ENCODE peak calls at places on chromosomes 16 and 17, in four cellular contexts. X is neural progenitor cell; J is Panc1; R is CD8-positive, alpha-beta memory T cell. G is an unnamed sample.
A peak's percentile ranks its signal among the peaks of the same experiment; 100 is the strongest.

GRCh38 chr17:38996660-38997337 is 29.6 kb upstream of the FBXO47 start:
- DNase-seq in J (no peak), X (no peak), R (no peak), G (no peak)

GRCh38 chr17:46264456-46265198 is 30.3 kb upstream of the LRRC37A start:
- DNase-seq in X (no peak), J (peak; percentile 61), R (no peak), G (no peak)

GRCh38 chr16:83899272-83899897 is 470 bp downstream of the MLYCD start:
- DNase-seq in R (peak; percentile 17), J (no peak), X (peak; percentile 82), G (no peak)

GRCh38 chr17:61786088-61786487 is 77.2 kb downstream of the BRIP1 start:
- DNase-seq in J (no peak), X (no peak), R (no peak), G (no peak)

GRCh38 chr17:43366809-43367587 is 31.8 kb upstream of the ARL4D start:
- DNase-seq in X (no peak), J (no peak), R (no peak), G (no peak)

GRCh38 chr16:66508261-66508913 is 41.5 kb downstream of the TK2 start:
- DNase-seq in R (no peak), X (no peak), J (no peak), G (no peak)

GRCh38 chr16:30183236-30183960 is at the start of gene CORO1A:
- DNase-seq in R (peak; percentile 75), J (peak; percentile 7), X (peak; percentile 92), G (peak; percentile 24)

GRCh38 chr17:6061290-6061689 is 8.9 kb upstream of the WSCD1 start:
- DNase-seq in R (no peak), X (no peak), J (peak; percentile 24), G (no peak)

GRCh38 chr16:12228607-12229499 is 252.3 kb downstream of the SNX29 start:
- DNase-seq in R (no peak), X (peak; percentile 74), J (peak; percentile 25), G (no peak)

GRCh38 chr16:30351586-30352419 is 3.3 kb downstream of the CD2BP2 start:
- DNase-seq in J (no peak), R (no peak), X (no peak), G (no peak)

GRCh38 chr17:68759343-68760140 is 158.4 kb upstream of the FAM20A start:
- DNase-seq in X (peak; percentile 90), R (no peak), J (peak; percentile 58), G (peak; percentile 80)

GRCh38 chr17:41500131-41500911 is 5.1 kb downstream of the KRT13 start:
- DNase-seq in R (no peak), J (no peak), X (no peak), G (no peak)

GRCh38 chr16:25635449-25635848 is 56.3 kb upstream of the HS3ST4 start:
- DNase-seq in J (no peak), R (no peak), X (no peak), G (no peak)

GRCh38 chr17:69406906-69407305 is 7.6 kb upstream of the MAP2K6 start:
- DNase-seq in J (no peak), R (no peak), X (no peak), G (no peak)

GRCh38 chr17:61400058-61400785 is 579 bp downstream of the TBX2 start:
- DNase-seq in R (no peak), J (no peak), X (peak; percentile 71), G (no peak)

GRCh38 chr16:79451196-79451816 is 149.2 kb downstream of the MAF start:
- DNase-seq in J (no peak), R (no peak), X (no peak), G (peak; percentile 28)

GRCh38 chr16:9122342-9122741 is 30.9 kb downstream of the HAPSTR1 start:
- DNase-seq in R (no peak), X (no peak), J (no peak), G (no peak)
- H3K27ac ChIP-seq in R (no peak overlapping the region), X (no peak overlapping the region), J (no peak overlapping the region), G (peak overlapping the region; percentile 19)

DNA sequence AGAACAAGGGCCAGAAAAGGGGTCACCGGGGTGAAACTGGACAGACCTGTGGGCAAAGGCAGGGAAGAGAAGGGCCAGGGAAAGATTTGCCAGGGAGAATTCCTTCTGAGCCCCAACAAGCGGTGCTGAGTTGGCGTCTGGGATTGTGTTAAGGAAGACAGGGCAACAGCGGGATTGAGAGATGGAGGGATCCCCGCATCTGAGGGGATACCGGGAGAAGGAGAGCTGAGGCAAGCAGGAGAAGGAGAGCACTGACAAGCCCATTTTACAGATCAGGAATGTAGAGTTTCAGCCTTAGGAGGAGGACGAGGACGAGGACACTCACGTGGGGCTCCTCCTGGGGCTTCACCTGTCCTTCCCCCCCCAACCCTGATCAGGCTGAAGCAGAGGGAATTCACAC is 998 bp upstream of the ABCC3 start:
- DNase-seq in R (no peak), J (no peak), X (no peak), G (no peak)
- H3K27ac ChIP-seq in R (no peak overlapping the region), J (peak overlapping the region; percentile 100), X (no peak overlapping the region), G (no peak overlapping the region)

GRCh38 chr17:8563981-8564602 is 66.4 kb downstream of the MYH10 start:
- DNase-seq in R (no peak), X (no peak), J (no peak), G (peak; percentile 51)
- H3K27ac ChIP-seq in R (no peak overlapping the region), X (peak overlapping the region; percentile 29), J (no peak overlapping the region), G (peak overlapping the region; percentile 93)

DNA sequence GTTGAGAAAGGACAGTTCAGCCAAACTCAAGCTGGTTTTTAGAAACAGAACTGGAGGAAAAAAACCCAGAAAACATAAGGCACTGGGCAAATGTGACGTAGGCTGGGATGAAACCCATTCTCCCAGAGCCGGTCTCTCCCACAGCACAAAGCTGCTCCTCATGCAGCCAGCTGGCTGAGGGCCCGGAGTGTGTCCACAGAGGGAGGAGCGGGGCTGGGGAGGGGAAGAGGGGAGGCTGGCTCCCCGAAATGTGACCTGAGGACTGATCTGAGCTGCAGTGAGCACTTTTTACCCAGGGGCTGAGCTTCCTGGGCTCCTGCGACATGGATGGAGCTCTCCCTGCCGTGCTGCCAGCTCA is 20.8 kb downstream of the FOXF1 start:
- DNase-seq in X (no peak), R (no peak), J (no peak), G (no peak)
- H3K27ac ChIP-seq in X (no peak overlapping the region), R (no peak overlapping the region), J (no peak overlapping the region), G (no peak overlapping the region)

GRCh38 chr16:27341549-27341948 is 27.8 kb downstream of the IL4R start:
- DNase-seq in R (no peak), X (no peak), J (no peak), G (no peak)

GRCh38 chr16:27341971-27342370 is 28.2 kb downstream of the IL4R start:
- DNase-seq in X (no peak), R (no peak), J (no peak), G (no peak)

GRCh38 chr16:27337024-27337423 is 23.2 kb downstream of the IL4R start:
- DNase-seq in J (no peak), R (no peak), X (no peak), G (no peak)

GRCh38 chr16:27340654-27341053 is 26.9 kb downstream of the IL4R start:
- DNase-seq in X (no peak), R (no peak), J (no peak), G (no peak)

GRCh38 chr16:27339180-27339579 is 25.4 kb downstream of the IL4R start:
- DNase-seq in X (no peak), J (no peak), R (no peak), G (no peak)
- H3K27ac ChIP-seq in X (no peak overlapping the region), J (no peak overlapping the region), R (no peak overlapping the region), G (no peak overlapping the region)

GRCh38 chr17:81148986-81149533 is 16.2 kb upstream of the PVALEF start:
- DNase-seq in X (no peak), R (no peak), J (no peak), G (no peak)

GRCh38 chr17:81148571-81148970 is 16.7 kb upstream of the PVALEF start:
- DNase-seq in J (no peak), R (no peak), X (no peak), G (no peak)

GRCh38 chr17:81144423-81144781 is 20.9 kb upstream of the PVALEF start:
- DNase-seq in R (no peak), J (no peak), X (no peak), G (no peak)

GRCh38 chr17:81150379-81151038 is 14.8 kb upstream of the PVALEF start:
- DNase-seq in X (no peak), J (no peak), R (no peak), G (no peak)

GRCh38 chr17:81147701-81148100 is 17.6 kb upstream of the PVALEF start:
- DNase-seq in R (no peak), J (no peak), X (no peak), G (no peak)
- H3K27ac ChIP-seq in R (no peak overlapping the region), J (no peak overlapping the region), X (no peak overlapping the region), G (no peak overlapping the region)

DNA sequence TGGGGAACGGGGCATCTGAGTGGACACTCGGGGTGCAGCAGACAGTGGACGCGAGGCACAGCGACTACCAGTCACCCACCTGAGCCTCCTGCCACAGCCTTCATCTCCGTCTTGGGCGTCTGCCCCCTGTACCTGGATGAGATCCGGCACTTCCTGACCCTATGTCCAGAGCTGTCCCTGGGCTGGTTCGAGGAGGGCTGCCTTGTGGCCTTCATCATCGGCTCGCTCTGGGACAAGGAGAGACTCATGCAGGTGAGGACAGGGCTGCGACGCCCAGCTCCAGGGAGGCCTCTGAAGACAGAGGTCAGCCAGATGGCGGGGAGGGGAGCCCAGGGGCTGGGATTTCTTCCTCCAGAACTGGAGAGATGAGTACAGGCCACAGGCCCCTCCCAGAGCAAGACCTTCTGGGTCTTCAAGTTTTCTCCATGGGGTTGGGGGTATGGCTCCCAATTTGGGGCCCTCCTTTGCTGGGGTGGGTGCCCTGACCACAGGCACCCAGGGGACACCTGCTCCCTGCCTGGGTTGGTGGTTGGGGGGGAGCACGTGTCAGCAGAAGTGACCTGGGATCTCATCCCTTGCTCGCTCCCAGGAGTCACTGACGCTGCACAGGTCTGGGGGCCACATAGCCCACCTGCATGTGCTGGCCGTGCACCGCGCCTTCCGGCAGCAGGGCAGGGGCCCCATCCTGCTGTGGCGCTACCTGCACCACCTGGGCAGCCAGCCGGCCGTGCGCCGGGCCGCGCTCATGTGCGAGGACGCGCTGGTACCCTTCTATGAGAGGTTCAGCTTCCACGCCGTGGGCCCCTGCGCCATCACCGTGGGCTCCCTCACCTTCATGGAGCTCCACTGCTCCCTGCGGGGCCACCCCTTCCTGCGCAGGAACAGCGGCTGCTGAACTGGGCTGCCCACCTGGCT is 1.9 kb downstream of the AANAT start:
- DNase-seq in J (no peak), X (no peak), R (no peak), G (no peak)
- H3K27ac ChIP-seq in J (no peak overlapping the region), X (no peak overlapping the region), R (no peak overlapping the region), G (no peak overlapping the region)

GRCh38 chr16:56886296-56886695 is 21.3 kb downstream of the SLC12A3 start:
- DNase-seq in R (no peak), J (no peak), X (no peak), G (no peak)
- H3K27ac ChIP-seq in R (no peak overlapping the region), J (no peak overlapping the region), X (no peak overlapping the region), G (no peak overlapping the region)

G was measured in SK-N-MC.